ENCODE peak calls at places on chromosomes 16 and 17, in five cellular contexts. G, N, Y, Z and X are unnamed samples.

GRCh38 chr16:55876854-55877253 is 1.7 kb upstream of the CES5A start:
- DNase-seq in G (peak; percentile 8), N (no peak), Y (no peak), Z (no peak), X (no peak)

GRCh38 chr17:42992872-42993271 is 5.3 kb upstream of the RPL27 start:
- DNase-seq in G (no peak), N (no peak), Y (no peak), Z (no peak), X (no peak)

GRCh38 chr17:4986951-4987766 is at the start of gene CAMTA2:
- DNase-seq in G (peak; percentile 84), N (peak; percentile 73), Y (peak; percentile 82), Z (peak; percentile 85), X (peak; percentile 86)

GRCh38 chr17:37358098-37358829 is 17.5 kb upstream of the C17orf78 start:
- DNase-seq in G (peak; percentile 55), N (no peak), Y (peak; percentile 62), Z (peak; percentile 60), X (no peak)

GRCh38 chr16:76670125-76670857 is 393.1 kb downstream of the CNTNAP4 start:
- DNase-seq in G (no peak), N (no peak), Y (no peak), Z (no peak), X (no peak)

GRCh38 chr17:45123930-45124796 is 8.2 kb downstream of the PLCD3 start:
- DNase-seq in G (peak; percentile 91), N (no peak), Y (peak; percentile 85), Z (no peak), X (peak; percentile 93)

GRCh38 chr17:15883617-15884111 is 61.3 kb upstream of the ADORA2B start:
- DNase-seq in G (peak; percentile 85), N (no peak), Y (peak; percentile 23), Z (no peak), X (peak; percentile 75)

GRCh38 chr16:13638218-13638617 is 281.7 kb upstream of the ERCC4 start:
- DNase-seq in G (no peak), N (no peak), Y (no peak), Z (no peak), X (no peak)

GRCh38 chr17:6569391-6570302 is 13.3 kb upstream of the PITPNM3 start:
- DNase-seq in G (no peak), N (no peak), Y (no peak), Z (no peak), X (no peak)

GRCh38 chr16:29745126-29745852 is 501 bp downstream of the C16orf54 start:
- DNase-seq in G (no peak), N (peak; percentile 18), Y (no peak), Z (peak; percentile 19), X (peak; percentile 82)

GRCh38 chr17:27609606-27610303 is 21.2 kb upstream of the LGALS9 start:
- DNase-seq in G (peak; percentile 54), N (no peak), Y (peak; percentile 25), Z (no peak), X (no peak)